ENCODE peak calls at places on chromosomes 12 and 14, in four cellular contexts. J is A549, I is mammary epithelial cell, B is lung. Y is an unnamed sample.
A peak's percentile ranks its signal among the peaks of the same experiment; 100 is the strongest.

GRCh38 chr12:130787445-130788410 is 51.3 kb downstream of the STX2 start:
- DNase-seq in J (no peak), I (no peak), B (no peak), Y (no peak)

GRCh38 chr14:83291716-83292115 is 1758.1 kb upstream of the SEL1L start:
- DNase-seq in J (no peak), I (no peak), B (no peak), Y (no peak)

GRCh38 chr14:98348505-98348904 is 923.5 kb downstream of the BCL11B start:
- DNase-seq in J (no peak), I (no peak), B (no peak), Y (no peak)

GRCh38 chr12:100593490-100593889 is 20.0 kb downstream of the GAS2L3 start:
- DNase-seq in J (no peak), I (peak; percentile 25), B (no peak), Y (no peak)

GRCh38 chr12:106018286-106018685 is 120.5 kb downstream of the NUAK1 start:
- DNase-seq in J (no peak), I (no peak), B (no peak), Y (no peak)

GRCh38 chr14:76376001-76376404 is at the start of gene ESRRB:
- DNase-seq in J (peak; percentile 26), I (peak; percentile 11), B (no peak), Y (no peak)

GRCh38 chr12:81692008-81692407 is 67.1 kb downstream of the PPFIA2 start:
- DNase-seq in J (no peak), I (peak; percentile 17), B (peak; percentile 34), Y (no peak)

GRCh38 chr12:40310201-40310600 is 85.4 kb downstream of the LRRK2 start:
- DNase-seq in J (no peak), I (no peak), B (no peak), Y (no peak)

GRCh38 chr12:131085125-131085815 is 131.6 kb downstream of the ADGRD1 start:
- DNase-seq in J (no peak), I (no peak), B (no peak), Y (no peak)

GRCh38 chr14:89493877-89494634 is 77.0 kb upstream of the FOXN3 start:
- DNase-seq in J (no peak), I (no peak), B (no peak), Y (no peak)

GRCh38 chr14:67738740-67739504 is 37.2 kb downstream of the RDH12 start:
- DNase-seq in J (peak; percentile 93), I (peak; percentile 92), B (peak; percentile 37), Y (peak; percentile 48)

GRCh38 chr12:25592725-25593495 is 39.8 kb upstream of the LMNTD1 start:
- DNase-seq in J (no peak), I (no peak), B (no peak), Y (no peak)

GRCh38 chr14:102316048-102316745 is 3.3 kb upstream of the ZNF839 start:
- DNase-seq in J (peak; percentile 74), I (peak; percentile 52), B (no peak), Y (peak; percentile 39)

GRCh38 chr14:93160353-93160801 is 24.3 kb downstream of the MOAP1 start:
- DNase-seq in J (peak; percentile 62), I (no peak), B (no peak), Y (no peak)

GRCh38 chr12:29164477-29165163 is 15.5 kb downstream of the FAR2 start:
- DNase-seq in J (no peak), I (peak; percentile 47), B (no peak), Y (no peak)

GRCh38 chr14:68894123-68894522 is 85.0 kb downstream of the ACTN1 start:
- DNase-seq in J (no peak), I (no peak), B (no peak), Y (peak; percentile 44)

GRCh38 chr14:91349481-91350074 is 68.0 kb downstream of the CCDC88C start:
- DNase-seq in J (no peak), I (no peak), B (no peak), Y (no peak)

GRCh38 chr14:71482701-71483100 is 449.5 kb upstream of the RGS6 start:
- DNase-seq in J (no peak), I (no peak), B (no peak), Y (no peak)

GRCh38 chr12:85358715-85359114 is 78.7 kb downstream of the ALX1 start:
- DNase-seq in J (no peak), I (no peak), B (no peak), Y (no peak)

GRCh38 chr14:31420013-31420318 is 384 bp downstream of the HEATR5A start:
- DNase-seq in J (peak; percentile 52), I (peak; percentile 58), B (peak; percentile 82), Y (peak; percentile 84)

GRCh38 chr14:33943484-33943883 is 7.4 kb downstream of the EGLN3 start:
- DNase-seq in J (no peak), I (no peak), B (no peak), Y (peak; percentile 21)

GRCh38 chr12:48973531-48973930 is 2.0 kb upstream of the WNT10B start:
- DNase-seq in J (no peak), I (no peak), B (no peak), Y (no peak)

GRCh38 chr12:55930771-55931316 is at the start of gene DGKA:
- DNase-seq in J (peak; percentile 69), I (peak; percentile 83), B (peak; percentile 50), Y (peak; percentile 73)

GRCh38 chr12:52633383-52633782 is 15.0 kb upstream of the KRT73 start:
- DNase-seq in J (no peak), I (no peak), B (no peak), Y (no peak)

GRCh38 chr14:41568979-41569378 is 37.7 kb upstream of the LRFN5 start:
- DNase-seq in J (no peak), I (no peak), B (no peak), Y (no peak)

GRCh38 chr14:35261774-35262173 is 30.4 kb upstream of the PSMA6 start:
- DNase-seq in J (peak; percentile 10), I (no peak), B (no peak), Y (no peak)

GRCh38 chr14:69997849-69998248 is 118.6 kb downstream of the SMOC1 start:
- DNase-seq in J (peak; percentile 87), I (peak; percentile 99), B (no peak), Y (no peak)

GRCh38 chr12:50188280-50188781 is 21.2 kb upstream of the CERS5 start:
- DNase-seq in J (no peak), I (peak; percentile 39), B (no peak), Y (no peak)

GRCh38 chr14:51979399-51979709 is 10.0 kb upstream of the RTRAF start:
- DNase-seq in J (no peak), I (no peak), B (no peak), Y (no peak)
- TF ChIP-seq CTCF in J (peak; percentile 1), I (no peak), B (no peak), Y (no peak)

GRCh38 chr12:104738371-104738710 is 219.7 kb downstream of the SLC41A2 start:
- DNase-seq in J (no peak), I (peak; percentile 73), B (no peak), Y (no peak)

GRCh38 chr12:104737113-104737512 is 221.0 kb downstream of the SLC41A2 start:
- DNase-seq in J (no peak), I (no peak), B (no peak), Y (no peak)

GRCh38 chr12:104738841-104739642 is 219.0 kb downstream of the SLC41A2 start:
- DNase-seq in J (no peak), I (no peak), B (no peak), Y (no peak)

GRCh38 chr12:104736307-104736706 is 221.8 kb downstream of the SLC41A2 start:
- DNase-seq in J (no peak), I (no peak), B (no peak), Y (no peak)

DNA sequence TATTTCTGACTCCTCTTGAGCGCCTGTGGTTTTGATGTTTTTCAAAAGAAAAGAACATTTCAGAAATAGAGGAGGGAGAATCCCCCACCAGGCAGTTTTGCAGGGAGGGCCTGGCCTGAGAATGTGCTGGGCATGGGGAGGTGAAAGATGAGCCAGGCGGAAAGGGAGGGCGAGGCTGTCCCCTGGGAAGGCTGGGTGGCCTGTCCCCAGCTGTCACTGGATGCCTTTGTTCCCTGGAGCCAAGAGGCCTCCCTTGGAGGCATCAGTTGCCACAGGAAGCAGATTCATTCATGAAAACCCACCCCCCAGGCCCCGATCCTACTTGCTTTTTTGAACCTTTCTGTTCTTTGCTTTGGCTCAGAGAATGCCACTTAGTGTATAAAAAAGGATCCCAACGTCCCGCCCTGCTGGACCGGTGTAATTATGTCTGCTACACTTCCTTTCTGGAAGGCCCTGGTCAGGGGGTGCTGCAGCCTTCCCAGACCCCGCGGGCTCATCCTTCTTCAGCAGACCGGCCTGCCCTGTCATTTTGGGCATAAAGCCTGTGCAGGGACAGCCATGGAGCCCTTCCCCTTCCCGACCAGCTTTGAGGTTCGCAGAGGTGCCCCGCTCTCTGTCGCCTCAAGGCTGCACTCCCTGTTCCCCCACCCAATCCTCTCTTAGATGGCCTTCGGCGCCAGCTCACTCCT is 220.3 kb downstream of the SLC41A2 start:
- DNase-seq in J (no peak), I (no peak), B (no peak), Y (no peak)
- H3K27ac ChIP-seq in J (peak overlapping the region; percentile 5), I (no peak overlapping the region), B (no peak overlapping the region), Y (no peak overlapping the region)

DNA sequence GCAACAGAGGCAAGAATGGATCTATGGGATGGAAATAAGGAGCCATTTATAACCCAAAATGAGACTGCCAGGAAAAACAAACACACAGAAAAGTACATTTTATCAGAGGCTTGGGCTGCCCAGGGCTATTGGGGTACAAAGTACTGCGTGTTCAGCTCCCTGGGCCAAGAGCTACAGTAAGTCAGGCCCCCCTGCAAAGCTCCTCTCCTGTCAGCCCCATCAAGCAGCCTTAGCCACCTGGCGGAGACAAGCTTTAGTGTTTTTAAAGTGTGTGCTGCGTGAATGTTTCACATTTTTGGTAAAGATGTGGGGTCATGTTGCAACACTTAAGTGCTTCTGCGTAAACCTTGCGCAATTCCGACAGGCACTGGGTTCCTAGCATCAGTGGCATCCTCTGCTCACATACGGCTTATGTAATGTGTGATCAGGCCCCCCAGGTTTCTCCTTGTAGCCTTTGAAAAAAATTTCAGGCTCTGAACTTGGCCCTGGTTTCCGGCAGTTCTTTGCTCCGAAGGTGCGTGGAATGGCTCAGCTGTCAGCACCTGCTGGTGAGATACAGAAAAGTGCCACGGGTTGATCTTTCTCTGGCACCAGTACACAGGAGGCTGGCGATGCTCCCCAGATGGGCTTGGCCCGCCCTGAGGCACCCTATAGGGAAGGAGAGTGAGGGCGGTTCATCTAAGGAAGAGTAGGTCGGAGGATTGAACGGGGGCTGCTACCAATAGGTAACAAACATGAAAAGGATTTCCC is 198.7 kb upstream of the EEA1 start:
- DNase-seq in J (peak; percentile 15), I (peak; percentile 71), B (peak; percentile 81), Y (peak; percentile 49)
- TF ChIP-seq CTCF in J (no peak), I (peak; percentile 50), B (no peak), Y (peak; percentile 6)

GRCh38 chr14:24135584-24135833 is 485 bp upstream of the PSME1 start:
- DNase-seq in J (no peak), I (no peak), B (no peak), Y (no peak)
- H3K27ac ChIP-seq in J (peak overlapping the region; percentile 98), I (no peak overlapping the region), B (peak overlapping the region; percentile 78), Y (peak overlapping the region; percentile 98)

DNA sequence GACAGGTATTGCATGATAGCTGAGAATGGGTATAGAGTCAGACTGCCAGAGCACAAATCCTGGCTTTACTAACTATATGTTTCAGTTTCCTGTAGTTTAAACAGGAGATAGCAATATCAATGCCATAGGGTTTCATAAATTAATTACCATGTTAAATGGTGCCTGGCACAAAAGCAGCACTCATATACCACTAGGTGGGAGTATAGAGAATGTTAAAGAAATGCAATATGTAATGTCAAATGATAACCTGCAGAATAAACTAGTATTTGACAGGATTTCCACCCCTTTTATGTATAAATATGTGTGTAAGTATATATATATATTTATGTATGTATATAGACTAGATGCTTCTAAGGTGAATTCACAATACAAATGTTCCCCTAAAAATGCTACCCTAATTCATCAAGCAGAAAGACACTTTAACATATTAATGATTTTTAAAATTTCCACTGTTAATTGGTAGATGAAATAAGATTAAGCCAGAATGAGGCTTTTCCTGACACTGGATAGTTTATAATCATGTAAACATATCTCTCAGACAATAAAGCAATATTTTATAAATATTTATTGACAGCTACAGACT is 8.6 kb downstream of the WDR89 start:
- DNase-seq in J (peak; percentile 30), I (no peak), B (no peak), Y (no peak)
- TF ChIP-seq CTCF in J (peak; percentile 63), I (peak; percentile 72), B (peak; percentile 40), Y (peak; percentile 51)

GRCh38 chr14:25349269-25349668 is 299.3 kb upstream of the STXBP6 start:
- DNase-seq in J (no peak), I (no peak), B (no peak), Y (no peak)
- H3K27ac ChIP-seq in J (no peak overlapping the region), I (no peak overlapping the region), B (no peak overlapping the region), Y (no peak overlapping the region)

Y was measured in transverse colon.